ENCODE peak calls at places on chromosomes 5 and 9, in ten cellular contexts. One of them, this sample, is unnamed.

GRCh38 chr5:33807771-33808170 is 84.0 kb downstream of the ADAMTS12 start:
- DNase-seq in breast epithelium: no peak
- DNase-seq in suprapubic skin: no peak
- DNase-seq in stomach: no peak
- DNase-seq in HCT116: no peak
- DNase-seq in spleen: no peak
- DNase-seq in sigmoid colon: no peak
- DNase-seq in GM23338: no peak
- DNase-seq in Panc1: no peak
- DNase-seq in SK-N-SH: no peak
- DNase-seq in this sample: no peak

GRCh38 chr5:93300309-93300923 is 280.6 kb downstream of the NR2F1-AS1 start:
- DNase-seq in breast epithelium: no peak
- DNase-seq in suprapubic skin: no peak
- DNase-seq in stomach: no peak
- DNase-seq in HCT116: no peak
- DNase-seq in spleen: no peak
- DNase-seq in sigmoid colon: no peak
- DNase-seq in GM23338: no peak
- DNase-seq in Panc1: no peak
- DNase-seq in SK-N-SH: no peak
- DNase-seq in this sample: no peak

GRCh38 chr5:1156033-1156753 is 44.3 kb upstream of the SLC12A7 start:
- DNase-seq in breast epithelium: no peak
- DNase-seq in suprapubic skin: no peak
- DNase-seq in stomach: no peak
- DNase-seq in HCT116: no peak
- DNase-seq in spleen: no peak
- DNase-seq in sigmoid colon: no peak
- DNase-seq in GM23338: peak; percentile 57
- DNase-seq in Panc1: no peak
- DNase-seq in SK-N-SH: peak; percentile 71
- DNase-seq in this sample: no peak

GRCh38 chr9:107243757-107244156 is 39.3 kb upstream of the RAD23B start:
- DNase-seq in breast epithelium: no peak
- DNase-seq in suprapubic skin: no peak
- DNase-seq in stomach: peak; percentile 29
- DNase-seq in HCT116: peak; percentile 99
- DNase-seq in spleen: no peak
- DNase-seq in sigmoid colon: no peak
- DNase-seq in GM23338: no peak
- DNase-seq in Panc1: no peak
- DNase-seq in SK-N-SH: no peak
- DNase-seq in this sample: peak; percentile 78

GRCh38 chr5:80254767-80255424 is 952 bp downstream of the SERINC5 start:
- DNase-seq in breast epithelium: peak; percentile 54
- DNase-seq in suprapubic skin: no peak
- DNase-seq in stomach: peak; percentile 49
- DNase-seq in HCT116: no peak
- DNase-seq in spleen: no peak
- DNase-seq in sigmoid colon: no peak
- DNase-seq in GM23338: no peak
- DNase-seq in Panc1: no peak
- DNase-seq in SK-N-SH: peak; percentile 42
- DNase-seq in this sample: peak; percentile 47

GRCh38 chr5:172499287-172499686 is 45.0 kb upstream of the SH3PXD2B start:
- DNase-seq in breast epithelium: no peak
- DNase-seq in suprapubic skin: no peak
- DNase-seq in stomach: no peak
- DNase-seq in HCT116: no peak
- DNase-seq in spleen: no peak
- DNase-seq in sigmoid colon: peak; percentile 1
- DNase-seq in GM23338: no peak
- DNase-seq in Panc1: no peak
- DNase-seq in SK-N-SH: no peak
- DNase-seq in this sample: peak; percentile 2

GRCh38 chr5:124057161-124057814 is 545.3 kb downstream of the CSNK1G3 start:
- DNase-seq in breast epithelium: peak; percentile 49
- DNase-seq in suprapubic skin: peak; percentile 55
- DNase-seq in stomach: peak; percentile 62
- DNase-seq in HCT116: no peak
- DNase-seq in spleen: peak; percentile 82
- DNase-seq in sigmoid colon: peak; percentile 66
- DNase-seq in GM23338: no peak
- DNase-seq in Panc1: no peak
- DNase-seq in SK-N-SH: no peak
- DNase-seq in this sample: peak; percentile 56

GRCh38 chr5:9149988-9150387 is 395.9 kb downstream of the SEMA5A start:
- DNase-seq in breast epithelium: no peak
- DNase-seq in suprapubic skin: no peak
- DNase-seq in stomach: no peak
- DNase-seq in HCT116: no peak
- DNase-seq in spleen: no peak
- DNase-seq in sigmoid colon: no peak
- DNase-seq in GM23338: no peak
- DNase-seq in Panc1: no peak
- DNase-seq in SK-N-SH: no peak
- DNase-seq in this sample: no peak

GRCh38 chr9:126614088-126614454 is 343 bp downstream of the LMX1B start:
- DNase-seq in breast epithelium: no peak
- DNase-seq in suprapubic skin: peak; percentile 57
- DNase-seq in stomach: no peak
- DNase-seq in HCT116: no peak
- DNase-seq in spleen: no peak
- DNase-seq in sigmoid colon: peak; percentile 60
- DNase-seq in GM23338: peak; percentile 63
- DNase-seq in Panc1: no peak
- DNase-seq in SK-N-SH: peak; percentile 51
- DNase-seq in this sample: no peak
- H3K4me3 ChIP-seq in breast epithelium: peak overlapping the region; percentile 66
- H3K4me3 ChIP-seq in suprapubic skin: peak overlapping the region; percentile 57
- H3K4me3 ChIP-seq in stomach: no peak overlapping the region
- H3K4me3 ChIP-seq in HCT116: peak overlapping the region; percentile 56
- H3K4me3 ChIP-seq in spleen: peak overlapping the region; percentile 67
- H3K4me3 ChIP-seq in sigmoid colon: peak overlapping the region; percentile 22
- H3K4me3 ChIP-seq in GM23338: peak overlapping the region; percentile 50
- H3K4me3 ChIP-seq in Panc1: no peak overlapping the region
- H3K4me3 ChIP-seq in SK-N-SH: no peak overlapping the region
- H3K4me3 ChIP-seq in this sample: no peak overlapping the region

GRCh38 chr9:27818348-27818747 is 245.1 kb upstream of the C9orf72 start:
- DNase-seq in breast epithelium: no peak
- DNase-seq in suprapubic skin: no peak
- DNase-seq in stomach: no peak
- DNase-seq in HCT116: no peak
- DNase-seq in spleen: no peak
- DNase-seq in sigmoid colon: no peak
- DNase-seq in GM23338: no peak
- DNase-seq in Panc1: no peak
- DNase-seq in SK-N-SH: peak; percentile 12
- DNase-seq in this sample: no peak

DNA sequence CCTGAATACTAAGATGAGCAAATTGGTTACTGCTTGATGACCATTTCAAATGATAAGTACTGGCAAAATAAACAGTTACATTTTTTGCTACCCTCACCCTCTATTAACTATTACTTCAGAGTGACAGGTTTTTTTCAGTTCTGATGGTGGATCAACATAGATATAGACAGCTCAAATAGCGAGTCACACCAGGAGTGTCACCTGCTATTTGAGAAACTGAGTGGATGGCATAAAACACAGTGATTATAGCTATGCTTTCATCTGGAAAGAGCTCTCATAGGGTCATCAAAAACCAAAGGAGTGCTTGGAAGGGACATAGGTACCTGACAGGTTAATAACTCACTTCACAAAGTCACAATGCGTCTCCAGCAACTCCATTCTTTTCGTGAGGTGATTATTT is 244.5 kb upstream of the C9orf72 start:
- DNase-seq in breast epithelium: no peak
- DNase-seq in suprapubic skin: no peak
- DNase-seq in stomach: no peak
- DNase-seq in HCT116: no peak
- DNase-seq in spleen: no peak
- DNase-seq in sigmoid colon: no peak
- DNase-seq in GM23338: no peak
- DNase-seq in Panc1: no peak
- DNase-seq in SK-N-SH: no peak
- DNase-seq in this sample: no peak
- TF ChIP-seq POLR2AphosphoS5 in breast epithelium: no peak
- TF ChIP-seq POLR2AphosphoS5 in suprapubic skin: no peak
- TF ChIP-seq POLR2AphosphoS5 in stomach: no peak
- TF ChIP-seq POLR2AphosphoS5 in HCT116: no peak
- TF ChIP-seq POLR2AphosphoS5 in spleen: no peak
- TF ChIP-seq POLR2AphosphoS5 in sigmoid colon: no peak
- TF ChIP-seq POLR2AphosphoS5 in GM23338: no peak
- TF ChIP-seq POLR2AphosphoS5 in Panc1: no peak
- TF ChIP-seq POLR2AphosphoS5 in SK-N-SH: no peak
- TF ChIP-seq POLR2AphosphoS5 in this sample: no peak

GRCh38 chr5:55600536-55601208 is 65.9 kb upstream of the PLPP1 start:
- DNase-seq in breast epithelium: no peak
- DNase-seq in suprapubic skin: no peak
- DNase-seq in stomach: no peak
- DNase-seq in HCT116: no peak
- DNase-seq in spleen: no peak
- DNase-seq in sigmoid colon: no peak
- DNase-seq in GM23338: no peak
- DNase-seq in Panc1: no peak
- DNase-seq in SK-N-SH: peak; percentile 43
- DNase-seq in this sample: peak; percentile 59

GRCh38 chr5:55599148-55600050 is 64.6 kb upstream of the PLPP1 start:
- DNase-seq in breast epithelium: no peak
- DNase-seq in suprapubic skin: no peak
- DNase-seq in stomach: no peak
- DNase-seq in HCT116: no peak
- DNase-seq in spleen: no peak
- DNase-seq in sigmoid colon: no peak
- DNase-seq in GM23338: no peak
- DNase-seq in Panc1: no peak
- DNase-seq in SK-N-SH: no peak
- DNase-seq in this sample: no peak

GRCh38 chr5:55601209-55601618 is 66.5 kb upstream of the PLPP1 start:
- DNase-seq in breast epithelium: peak; percentile 67
- DNase-seq in suprapubic skin: peak; percentile 92
- DNase-seq in stomach: peak; percentile 72
- DNase-seq in HCT116: no peak
- DNase-seq in spleen: no peak
- DNase-seq in sigmoid colon: peak; percentile 95
- DNase-seq in GM23338: no peak
- DNase-seq in Panc1: no peak
- DNase-seq in SK-N-SH: no peak
- DNase-seq in this sample: peak; percentile 95

GRCh38 chr5:55597014-55597981 is 62.5 kb upstream of the PLPP1 start:
- DNase-seq in breast epithelium: no peak
- DNase-seq in suprapubic skin: peak; percentile 75
- DNase-seq in stomach: no peak
- DNase-seq in HCT116: peak; percentile 54
- DNase-seq in spleen: no peak
- DNase-seq in sigmoid colon: peak; percentile 91
- DNase-seq in GM23338: no peak
- DNase-seq in Panc1: no peak
- DNase-seq in SK-N-SH: no peak
- DNase-seq in this sample: peak; percentile 55

DNA sequence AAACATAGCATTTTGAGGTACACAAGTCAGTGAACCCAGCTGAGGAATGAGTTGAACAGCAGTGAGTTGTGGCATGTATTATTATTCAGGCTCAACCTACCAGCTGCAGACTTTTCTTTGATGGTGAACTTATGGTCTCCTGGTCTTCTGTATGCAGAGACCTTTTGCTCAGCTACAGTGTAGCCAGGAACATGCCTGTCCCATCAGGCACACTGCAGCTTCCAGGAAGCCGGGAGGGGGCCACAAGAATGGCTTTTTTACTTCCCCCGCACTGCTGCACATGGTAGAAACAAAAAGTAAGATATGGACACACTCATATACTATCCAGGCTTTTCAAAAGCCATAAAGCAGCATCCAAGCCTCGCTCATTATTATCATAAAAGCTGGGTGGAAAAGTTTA is 65.3 kb upstream of the PLPP1 start:
- DNase-seq in breast epithelium: no peak
- DNase-seq in suprapubic skin: no peak
- DNase-seq in stomach: no peak
- DNase-seq in HCT116: no peak
- DNase-seq in spleen: no peak
- DNase-seq in sigmoid colon: no peak
- DNase-seq in GM23338: no peak
- DNase-seq in Panc1: no peak
- DNase-seq in SK-N-SH: no peak
- DNase-seq in this sample: no peak
- H3K4me3 ChIP-seq in breast epithelium: no peak overlapping the region
- H3K4me3 ChIP-seq in suprapubic skin: peak overlapping the region; percentile 23
- H3K4me3 ChIP-seq in stomach: no peak overlapping the region
- H3K4me3 ChIP-seq in HCT116: no peak overlapping the region
- H3K4me3 ChIP-seq in spleen: no peak overlapping the region
- H3K4me3 ChIP-seq in sigmoid colon: peak overlapping the region; percentile 19
- H3K4me3 ChIP-seq in GM23338: no peak overlapping the region
- H3K4me3 ChIP-seq in Panc1: no peak overlapping the region
- H3K4me3 ChIP-seq in SK-N-SH: no peak overlapping the region
- H3K4me3 ChIP-seq in this sample: no peak overlapping the region

GRCh38 chr5:149134778-149135169 is 6.5 kb upstream of the ABLIM3 start:
- DNase-seq in breast epithelium: no peak
- DNase-seq in suprapubic skin: no peak
- DNase-seq in stomach: no peak
- DNase-seq in HCT116: no peak
- DNase-seq in spleen: no peak
- DNase-seq in sigmoid colon: no peak
- DNase-seq in GM23338: no peak
- DNase-seq in Panc1: no peak
- DNase-seq in SK-N-SH: no peak
- DNase-seq in this sample: no peak

GRCh38 chr5:149132474-149132873 is 8.8 kb upstream of the ABLIM3 start:
- DNase-seq in breast epithelium: no peak
- DNase-seq in suprapubic skin: no peak
- DNase-seq in stomach: no peak
- DNase-seq in HCT116: no peak
- DNase-seq in spleen: no peak
- DNase-seq in sigmoid colon: no peak
- DNase-seq in GM23338: no peak
- DNase-seq in Panc1: no peak
- DNase-seq in SK-N-SH: no peak
- DNase-seq in this sample: no peak

GRCh38 chr5:149133795-149134777 is 7.2 kb upstream of the ABLIM3 start:
- DNase-seq in breast epithelium: no peak
- DNase-seq in suprapubic skin: no peak
- DNase-seq in stomach: peak; percentile 55
- DNase-seq in HCT116: peak; percentile 89
- DNase-seq in spleen: no peak
- DNase-seq in sigmoid colon: no peak
- DNase-seq in GM23338: no peak
- DNase-seq in Panc1: no peak
- DNase-seq in SK-N-SH: no peak
- DNase-seq in this sample: no peak

GRCh38 chr5:149138182-149138923 is 2.9 kb upstream of the ABLIM3 start:
- DNase-seq in breast epithelium: no peak
- DNase-seq in suprapubic skin: no peak
- DNase-seq in stomach: no peak
- DNase-seq in HCT116: no peak
- DNase-seq in spleen: no peak
- DNase-seq in sigmoid colon: no peak
- DNase-seq in GM23338: no peak
- DNase-seq in Panc1: no peak
- DNase-seq in SK-N-SH: no peak
- DNase-seq in this sample: no peak

DNA sequence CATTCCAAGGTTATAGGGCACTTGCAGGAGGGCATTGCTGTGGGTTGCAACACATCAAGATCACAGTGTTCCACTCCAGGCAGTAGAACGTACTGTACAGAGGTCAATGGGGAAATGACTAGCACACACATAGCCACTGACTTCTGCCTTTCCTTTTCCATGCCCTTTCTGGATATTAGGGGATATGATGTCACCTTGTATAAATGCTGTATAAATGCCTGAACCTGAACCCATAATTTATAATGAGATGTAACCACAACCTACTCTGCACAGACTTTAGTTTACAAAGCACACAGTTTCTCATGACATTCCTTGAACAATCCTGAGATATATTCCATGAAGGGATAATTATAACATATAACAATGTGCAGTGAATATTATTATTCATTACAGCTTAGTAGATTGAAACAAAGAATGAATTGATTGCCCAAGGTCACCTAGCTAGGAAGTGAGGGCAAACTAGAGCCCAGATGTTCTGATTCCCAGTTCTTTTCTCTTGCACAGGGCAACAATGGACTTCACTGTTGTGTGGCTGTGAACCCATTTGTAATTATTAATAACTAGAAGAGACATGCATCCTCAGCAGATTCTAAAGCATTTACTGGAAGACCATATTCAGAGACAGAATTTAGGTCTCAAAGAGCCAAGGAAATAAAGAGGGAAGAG is 5.6 kb upstream of the ABLIM3 start:
- DNase-seq in breast epithelium: no peak
- DNase-seq in suprapubic skin: no peak
- DNase-seq in stomach: no peak
- DNase-seq in HCT116: no peak
- DNase-seq in spleen: no peak
- DNase-seq in sigmoid colon: no peak
- DNase-seq in GM23338: no peak
- DNase-seq in Panc1: no peak
- DNase-seq in SK-N-SH: no peak
- DNase-seq in this sample: no peak
- TF ChIP-seq POLR2AphosphoS5 in breast epithelium: no peak
- TF ChIP-seq POLR2AphosphoS5 in suprapubic skin: no peak
- TF ChIP-seq POLR2AphosphoS5 in stomach: no peak
- TF ChIP-seq POLR2AphosphoS5 in HCT116: no peak
- TF ChIP-seq POLR2AphosphoS5 in spleen: peak; percentile 40
- TF ChIP-seq POLR2AphosphoS5 in sigmoid colon: no peak
- TF ChIP-seq POLR2AphosphoS5 in GM23338: no peak
- TF ChIP-seq POLR2AphosphoS5 in Panc1: no peak
- TF ChIP-seq POLR2AphosphoS5 in SK-N-SH: no peak
- TF ChIP-seq POLR2AphosphoS5 in this sample: no peak